ENCODE peak calls at places on chromosome 19, in nine cellular contexts. One of them, this sample, is unnamed.

GRCh38 chr19:17136617-17137016 is 61.0 kb downstream of the MYO9B start:
- DNase-seq in germinal center: no peak
- DNase-seq in GF-D8: no peak
- DNase-seq in caudate nucleus: no peak
- DNase-seq in effector memory CD4-positive, alpha-beta T cell: no peak
- DNase-seq in activated T-helper 1 cell treated with anti-CD3 and anti-CD28 coated beads, Interleukin-12 subunit alpha, Interleukin-12 subunit beta, Interleukin-2, Interleukin-4 antibody, amounts not matched to agents 30 ng/mL and 10 ng/mL and 1 ng/mL, durations not matched to agents 14 hours and 24 hours and 36 hours: no peak
- DNase-seq in iPS-NIHi11: no peak
- DNase-seq in mesendoderm: no peak
- DNase-seq in fibroblast of mammary gland: no peak
- DNase-seq in this sample: no peak

GRCh38 chr19:51688665-51689571 is 4.2 kb upstream of the SPACA6 start:
- DNase-seq in germinal center: no peak
- DNase-seq in GF-D8: no peak
- DNase-seq in caudate nucleus: peak; percentile 89
- DNase-seq in effector memory CD4-positive, alpha-beta T cell: no peak
- DNase-seq in activated T-helper 1 cell treated with anti-CD3 and anti-CD28 coated beads, Interleukin-12 subunit alpha, Interleukin-12 subunit beta, Interleukin-2, Interleukin-4 antibody, amounts not matched to agents 30 ng/mL and 10 ng/mL and 1 ng/mL, durations not matched to agents 14 hours and 24 hours and 36 hours: no peak
- DNase-seq in iPS-NIHi11: peak; percentile 77
- DNase-seq in mesendoderm: peak; percentile 97
- DNase-seq in fibroblast of mammary gland: peak; percentile 92
- DNase-seq in this sample: peak; percentile 73

GRCh38 chr19:47544476-47544875 is 28.5 kb downstream of the ZNF541 start:
- DNase-seq in germinal center: no peak
- DNase-seq in GF-D8: no peak
- DNase-seq in caudate nucleus: no peak
- DNase-seq in effector memory CD4-positive, alpha-beta T cell: no peak
- DNase-seq in activated T-helper 1 cell treated with anti-CD3 and anti-CD28 coated beads, Interleukin-12 subunit alpha, Interleukin-12 subunit beta, Interleukin-2, Interleukin-4 antibody, amounts not matched to agents 30 ng/mL and 10 ng/mL and 1 ng/mL, durations not matched to agents 14 hours and 24 hours and 36 hours: no peak
- DNase-seq in iPS-NIHi11: no peak
- DNase-seq in mesendoderm: no peak
- DNase-seq in fibroblast of mammary gland: no peak
- DNase-seq in this sample: no peak

GRCh38 chr19:48646192-48646911 is 365 bp upstream of the CA11 start:
- DNase-seq in germinal center: peak; percentile 90
- DNase-seq in GF-D8: peak; percentile 26
- DNase-seq in caudate nucleus: peak; percentile 81
- DNase-seq in effector memory CD4-positive, alpha-beta T cell: peak; percentile 89
- DNase-seq in activated T-helper 1 cell treated with anti-CD3 and anti-CD28 coated beads, Interleukin-12 subunit alpha, Interleukin-12 subunit beta, Interleukin-2, Interleukin-4 antibody, amounts not matched to agents 30 ng/mL and 10 ng/mL and 1 ng/mL, durations not matched to agents 14 hours and 24 hours and 36 hours: peak; percentile 88
- DNase-seq in iPS-NIHi11: peak; percentile 90
- DNase-seq in mesendoderm: peak; percentile 97
- DNase-seq in fibroblast of mammary gland: peak; percentile 70
- DNase-seq in this sample: peak; percentile 88

GRCh38 chr19:30602661-30603322 is 230.6 kb downstream of the ZNF536 start:
- DNase-seq in germinal center: no peak
- DNase-seq in GF-D8: no peak
- DNase-seq in caudate nucleus: no peak
- DNase-seq in effector memory CD4-positive, alpha-beta T cell: no peak
- DNase-seq in activated T-helper 1 cell treated with anti-CD3 and anti-CD28 coated beads, Interleukin-12 subunit alpha, Interleukin-12 subunit beta, Interleukin-2, Interleukin-4 antibody, amounts not matched to agents 30 ng/mL and 10 ng/mL and 1 ng/mL, durations not matched to agents 14 hours and 24 hours and 36 hours: no peak
- DNase-seq in iPS-NIHi11: no peak
- DNase-seq in mesendoderm: no peak
- DNase-seq in fibroblast of mammary gland: no peak
- DNase-seq in this sample: no peak

GRCh38 chr19:43315851-43316250 is 37.6 kb upstream of the CD177 start:
- DNase-seq in germinal center: no peak
- DNase-seq in GF-D8: no peak
- DNase-seq in caudate nucleus: no peak
- DNase-seq in effector memory CD4-positive, alpha-beta T cell: no peak
- DNase-seq in activated T-helper 1 cell treated with anti-CD3 and anti-CD28 coated beads, Interleukin-12 subunit alpha, Interleukin-12 subunit beta, Interleukin-2, Interleukin-4 antibody, amounts not matched to agents 30 ng/mL and 10 ng/mL and 1 ng/mL, durations not matched to agents 14 hours and 24 hours and 36 hours: no peak
- DNase-seq in iPS-NIHi11: no peak
- DNase-seq in mesendoderm: no peak
- DNase-seq in fibroblast of mammary gland: no peak
- DNase-seq in this sample: no peak

GRCh38 chr19:3065675-3066357 is 3.5 kb upstream of the TLE5 start:
- DNase-seq in germinal center: peak; percentile 68
- DNase-seq in GF-D8: no peak
- DNase-seq in caudate nucleus: no peak
- DNase-seq in effector memory CD4-positive, alpha-beta T cell: no peak
- DNase-seq in activated T-helper 1 cell treated with anti-CD3 and anti-CD28 coated beads, Interleukin-12 subunit alpha, Interleukin-12 subunit beta, Interleukin-2, Interleukin-4 antibody, amounts not matched to agents 30 ng/mL and 10 ng/mL and 1 ng/mL, durations not matched to agents 14 hours and 24 hours and 36 hours: no peak
- DNase-seq in iPS-NIHi11: no peak
- DNase-seq in mesendoderm: no peak
- DNase-seq in fibroblast of mammary gland: no peak
- DNase-seq in this sample: no peak

GRCh38 chr19:7654401-7654800 is 14.4 kb upstream of the RETN start:
- DNase-seq in germinal center: no peak
- DNase-seq in GF-D8: no peak
- DNase-seq in caudate nucleus: no peak
- DNase-seq in effector memory CD4-positive, alpha-beta T cell: no peak
- DNase-seq in activated T-helper 1 cell treated with anti-CD3 and anti-CD28 coated beads, Interleukin-12 subunit alpha, Interleukin-12 subunit beta, Interleukin-2, Interleukin-4 antibody, amounts not matched to agents 30 ng/mL and 10 ng/mL and 1 ng/mL, durations not matched to agents 14 hours and 24 hours and 36 hours: no peak
- DNase-seq in iPS-NIHi11: no peak
- DNase-seq in mesendoderm: no peak
- DNase-seq in fibroblast of mammary gland: peak; percentile 7
- DNase-seq in this sample: no peak

GRCh38 chr19:6514926-6515325 is 12.8 kb upstream of the TUBB4A start:
- DNase-seq in germinal center: peak; percentile 3
- DNase-seq in GF-D8: no peak
- DNase-seq in caudate nucleus: no peak
- DNase-seq in effector memory CD4-positive, alpha-beta T cell: no peak
- DNase-seq in activated T-helper 1 cell treated with anti-CD3 and anti-CD28 coated beads, Interleukin-12 subunit alpha, Interleukin-12 subunit beta, Interleukin-2, Interleukin-4 antibody, amounts not matched to agents 30 ng/mL and 10 ng/mL and 1 ng/mL, durations not matched to agents 14 hours and 24 hours and 36 hours: no peak
- DNase-seq in iPS-NIHi11: no peak
- DNase-seq in mesendoderm: no peak
- DNase-seq in fibroblast of mammary gland: no peak
- DNase-seq in this sample: no peak

GRCh38 chr19:54433697-54434096 is 15.3 kb upstream of the LENG8 start:
- DNase-seq in germinal center: no peak
- DNase-seq in GF-D8: no peak
- DNase-seq in caudate nucleus: no peak
- DNase-seq in effector memory CD4-positive, alpha-beta T cell: no peak
- DNase-seq in activated T-helper 1 cell treated with anti-CD3 and anti-CD28 coated beads, Interleukin-12 subunit alpha, Interleukin-12 subunit beta, Interleukin-2, Interleukin-4 antibody, amounts not matched to agents 30 ng/mL and 10 ng/mL and 1 ng/mL, durations not matched to agents 14 hours and 24 hours and 36 hours: no peak
- DNase-seq in iPS-NIHi11: no peak
- DNase-seq in mesendoderm: no peak
- DNase-seq in fibroblast of mammary gland: no peak
- DNase-seq in this sample: no peak

GRCh38 chr19:10468133-10468532 is 35.0 kb downstream of the KEAP1 start:
- DNase-seq in germinal center: no peak
- DNase-seq in GF-D8: no peak
- DNase-seq in caudate nucleus: no peak
- DNase-seq in effector memory CD4-positive, alpha-beta T cell: no peak
- DNase-seq in activated T-helper 1 cell treated with anti-CD3 and anti-CD28 coated beads, Interleukin-12 subunit alpha, Interleukin-12 subunit beta, Interleukin-2, Interleukin-4 antibody, amounts not matched to agents 30 ng/mL and 10 ng/mL and 1 ng/mL, durations not matched to agents 14 hours and 24 hours and 36 hours: no peak
- DNase-seq in iPS-NIHi11: no peak
- DNase-seq in mesendoderm: no peak
- DNase-seq in fibroblast of mammary gland: no peak
- DNase-seq in this sample: no peak

GRCh38 chr19:34960103-34960805 is 3.8 kb downstream of the ZNF792 start:
- DNase-seq in germinal center: no peak
- DNase-seq in GF-D8: no peak
- DNase-seq in caudate nucleus: no peak
- DNase-seq in effector memory CD4-positive, alpha-beta T cell: no peak
- DNase-seq in activated T-helper 1 cell treated with anti-CD3 and anti-CD28 coated beads, Interleukin-12 subunit alpha, Interleukin-12 subunit beta, Interleukin-2, Interleukin-4 antibody, amounts not matched to agents 30 ng/mL and 10 ng/mL and 1 ng/mL, durations not matched to agents 14 hours and 24 hours and 36 hours: no peak
- DNase-seq in iPS-NIHi11: no peak
- DNase-seq in mesendoderm: no peak
- DNase-seq in fibroblast of mammary gland: peak; percentile 39
- DNase-seq in this sample: no peak

GRCh38 chr19:35559281-35559659 is 4.2 kb downstream of the ATP4A start:
- DNase-seq in germinal center: no peak
- DNase-seq in GF-D8: no peak
- DNase-seq in caudate nucleus: no peak
- DNase-seq in effector memory CD4-positive, alpha-beta T cell: no peak
- DNase-seq in activated T-helper 1 cell treated with anti-CD3 and anti-CD28 coated beads, Interleukin-12 subunit alpha, Interleukin-12 subunit beta, Interleukin-2, Interleukin-4 antibody, amounts not matched to agents 30 ng/mL and 10 ng/mL and 1 ng/mL, durations not matched to agents 14 hours and 24 hours and 36 hours: no peak
- DNase-seq in iPS-NIHi11: no peak
- DNase-seq in mesendoderm: no peak
- DNase-seq in fibroblast of mammary gland: no peak
- DNase-seq in this sample: peak; percentile 18

GRCh38 chr19:34229721-34230120 is 24.6 kb upstream of the GARRE1 start:
- DNase-seq in germinal center: no peak
- DNase-seq in GF-D8: no peak
- DNase-seq in caudate nucleus: no peak
- DNase-seq in effector memory CD4-positive, alpha-beta T cell: no peak
- DNase-seq in activated T-helper 1 cell treated with anti-CD3 and anti-CD28 coated beads, Interleukin-12 subunit alpha, Interleukin-12 subunit beta, Interleukin-2, Interleukin-4 antibody, amounts not matched to agents 30 ng/mL and 10 ng/mL and 1 ng/mL, durations not matched to agents 14 hours and 24 hours and 36 hours: no peak
- DNase-seq in iPS-NIHi11: no peak
- DNase-seq in mesendoderm: no peak
- DNase-seq in fibroblast of mammary gland: no peak
- DNase-seq in this sample: no peak

GRCh38 chr19:45524575-45525129 is 17.4 kb downstream of the VASP start:
- DNase-seq in germinal center: no peak
- DNase-seq in GF-D8: no peak
- DNase-seq in caudate nucleus: peak; percentile 26
- DNase-seq in effector memory CD4-positive, alpha-beta T cell: no peak
- DNase-seq in activated T-helper 1 cell treated with anti-CD3 and anti-CD28 coated beads, Interleukin-12 subunit alpha, Interleukin-12 subunit beta, Interleukin-2, Interleukin-4 antibody, amounts not matched to agents 30 ng/mL and 10 ng/mL and 1 ng/mL, durations not matched to agents 14 hours and 24 hours and 36 hours: no peak
- DNase-seq in iPS-NIHi11: no peak
- DNase-seq in mesendoderm: no peak
- DNase-seq in fibroblast of mammary gland: no peak
- DNase-seq in this sample: no peak

GRCh38 chr19:18479964-18480723 is 41.7 kb downstream of the ELL start:
- DNase-seq in germinal center: no peak
- DNase-seq in GF-D8: no peak
- DNase-seq in caudate nucleus: no peak
- DNase-seq in effector memory CD4-positive, alpha-beta T cell: no peak
- DNase-seq in activated T-helper 1 cell treated with anti-CD3 and anti-CD28 coated beads, Interleukin-12 subunit alpha, Interleukin-12 subunit beta, Interleukin-2, Interleukin-4 antibody, amounts not matched to agents 30 ng/mL and 10 ng/mL and 1 ng/mL, durations not matched to agents 14 hours and 24 hours and 36 hours: no peak
- DNase-seq in iPS-NIHi11: no peak
- DNase-seq in mesendoderm: no peak
- DNase-seq in fibroblast of mammary gland: peak; percentile 71
- DNase-seq in this sample: no peak

GRCh38 chr19:14385492-14385891 is 4.2 kb downstream of the ADGRE5 start:
- DNase-seq in germinal center: no peak
- DNase-seq in GF-D8: no peak
- DNase-seq in caudate nucleus: no peak
- DNase-seq in effector memory CD4-positive, alpha-beta T cell: no peak
- DNase-seq in activated T-helper 1 cell treated with anti-CD3 and anti-CD28 coated beads, Interleukin-12 subunit alpha, Interleukin-12 subunit beta, Interleukin-2, Interleukin-4 antibody, amounts not matched to agents 30 ng/mL and 10 ng/mL and 1 ng/mL, durations not matched to agents 14 hours and 24 hours and 36 hours: no peak
- DNase-seq in iPS-NIHi11: no peak
- DNase-seq in mesendoderm: no peak
- DNase-seq in fibroblast of mammary gland: no peak
- DNase-seq in this sample: no peak

GRCh38 chr19:1045247-1045603 is 5.3 kb downstream of the ABCA7 start:
- DNase-seq in germinal center: peak; percentile 74
- DNase-seq in GF-D8: no peak
- DNase-seq in caudate nucleus: no peak
- DNase-seq in effector memory CD4-positive, alpha-beta T cell: peak; percentile 68
- DNase-seq in activated T-helper 1 cell treated with anti-CD3 and anti-CD28 coated beads, Interleukin-12 subunit alpha, Interleukin-12 subunit beta, Interleukin-2, Interleukin-4 antibody, amounts not matched to agents 30 ng/mL and 10 ng/mL and 1 ng/mL, durations not matched to agents 14 hours and 24 hours and 36 hours: peak; percentile 66
- DNase-seq in iPS-NIHi11: peak; percentile 83
- DNase-seq in mesendoderm: peak; percentile 93
- DNase-seq in fibroblast of mammary gland: peak; percentile 40
- DNase-seq in this sample: peak; percentile 75

GRCh38 chr19:39408392-39409206 is 2.0 kb downstream of the ZFP36 start:
- DNase-seq in germinal center: no peak
- DNase-seq in GF-D8: no peak
- DNase-seq in caudate nucleus: no peak
- DNase-seq in effector memory CD4-positive, alpha-beta T cell: peak; percentile 41
- DNase-seq in activated T-helper 1 cell treated with anti-CD3 and anti-CD28 coated beads, Interleukin-12 subunit alpha, Interleukin-12 subunit beta, Interleukin-2, Interleukin-4 antibody, amounts not matched to agents 30 ng/mL and 10 ng/mL and 1 ng/mL, durations not matched to agents 14 hours and 24 hours and 36 hours: no peak
- DNase-seq in iPS-NIHi11: no peak
- DNase-seq in mesendoderm: no peak
- DNase-seq in fibroblast of mammary gland: peak; percentile 69
- DNase-seq in this sample: peak; percentile 35

GRCh38 chr19:44988896-44989563 is 12.2 kb upstream of the RELB start:
- DNase-seq in germinal center: peak; percentile 77
- DNase-seq in GF-D8: no peak
- DNase-seq in caudate nucleus: no peak
- DNase-seq in effector memory CD4-positive, alpha-beta T cell: peak; percentile 60
- DNase-seq in activated T-helper 1 cell treated with anti-CD3 and anti-CD28 coated beads, Interleukin-12 subunit alpha, Interleukin-12 subunit beta, Interleukin-2, Interleukin-4 antibody, amounts not matched to agents 30 ng/mL and 10 ng/mL and 1 ng/mL, durations not matched to agents 14 hours and 24 hours and 36 hours: peak; percentile 32
- DNase-seq in iPS-NIHi11: peak; percentile 88
- DNase-seq in mesendoderm: peak; percentile 66
- DNase-seq in fibroblast of mammary gland: peak; percentile 72
- DNase-seq in this sample: peak; percentile 65

GRCh38 chr19:49592486-49593232 is 1.7 kb downstream of the PRR12 start:
- DNase-seq in germinal center: peak; percentile 49
- DNase-seq in GF-D8: no peak
- DNase-seq in caudate nucleus: no peak
- DNase-seq in effector memory CD4-positive, alpha-beta T cell: no peak
- DNase-seq in activated T-helper 1 cell treated with anti-CD3 and anti-CD28 coated beads, Interleukin-12 subunit alpha, Interleukin-12 subunit beta, Interleukin-2, Interleukin-4 antibody, amounts not matched to agents 30 ng/mL and 10 ng/mL and 1 ng/mL, durations not matched to agents 14 hours and 24 hours and 36 hours: no peak
- DNase-seq in iPS-NIHi11: no peak
- DNase-seq in mesendoderm: peak; percentile 69
- DNase-seq in fibroblast of mammary gland: peak; percentile 14
- DNase-seq in this sample: peak; percentile 16

GRCh38 chr19:42762782-42763181 is 2.7 kb downstream of the PSG8 start:
- DNase-seq in germinal center: no peak
- DNase-seq in GF-D8: no peak
- DNase-seq in caudate nucleus: no peak
- DNase-seq in effector memory CD4-positive, alpha-beta T cell: no peak
- DNase-seq in activated T-helper 1 cell treated with anti-CD3 and anti-CD28 coated beads, Interleukin-12 subunit alpha, Interleukin-12 subunit beta, Interleukin-2, Interleukin-4 antibody, amounts not matched to agents 30 ng/mL and 10 ng/mL and 1 ng/mL, durations not matched to agents 14 hours and 24 hours and 36 hours: no peak
- DNase-seq in iPS-NIHi11: no peak
- DNase-seq in mesendoderm: no peak
- DNase-seq in fibroblast of mammary gland: no peak
- DNase-seq in this sample: no peak